ENCODE peak calls at places on chromosome 1, in five cellular contexts. One of them, this sample, is unnamed.

GRCh38 chr1:238991730-238992490 is 394.5 kb upstream of the CHRM3 start:
- DNase-seq in H1: no peak
- DNase-seq in neuronal stem cell: no peak
- DNase-seq in mesendoderm: no peak
- DNase-seq in trophoblast cell: no peak
- DNase-seq in this sample: no peak

GRCh38 chr1:19676438-19676922 is 11.8 kb downstream of the HTR6 start:
- DNase-seq in H1: peak; percentile 25
- DNase-seq in mesendoderm: peak; percentile 84
- DNase-seq in neuronal stem cell: peak; percentile 73
- DNase-seq in trophoblast cell: peak; percentile 59
- DNase-seq in this sample: peak; percentile 59

GRCh38 chr1:209895709-209896108 is 42.3 kb upstream of the SYT14 start:
- DNase-seq in trophoblast cell: peak; percentile 54
- DNase-seq in mesendoderm: peak; percentile 65
- DNase-seq in H1: no peak
- DNase-seq in neuronal stem cell: no peak
- DNase-seq in this sample: peak; percentile 86

GRCh38 chr1:112544753-112545152 is 36.0 kb downstream of the WNT2B start:
- DNase-seq in mesendoderm: no peak
- DNase-seq in trophoblast cell: no peak
- DNase-seq in H1: no peak
- DNase-seq in neuronal stem cell: no peak
- DNase-seq in this sample: peak; percentile 55

GRCh38 chr1:201436461-201436860 is 14.9 kb upstream of the TNNI1 start:
- DNase-seq in neuronal stem cell: no peak
- DNase-seq in trophoblast cell: peak; percentile 60
- DNase-seq in H1: no peak
- DNase-seq in mesendoderm: peak; percentile 90
- DNase-seq in this sample: peak; percentile 26

GRCh38 chr1:111656093-111657017 is 36.8 kb downstream of the RAP1A start:
- DNase-seq in neuronal stem cell: peak; percentile 1
- DNase-seq in trophoblast cell: peak; percentile 56
- DNase-seq in H1: no peak
- DNase-seq in mesendoderm: peak; percentile 65
- DNase-seq in this sample: peak; percentile 66

GRCh38 chr1:57024855-57025254 is 59.0 kb upstream of the C8B start:
- DNase-seq in mesendoderm: no peak
- DNase-seq in trophoblast cell: no peak
- DNase-seq in neuronal stem cell: no peak
- DNase-seq in H1: no peak
- DNase-seq in this sample: no peak

GRCh38 chr1:86207323-86207722 is 50.8 kb upstream of the COL24A1 start:
- DNase-seq in trophoblast cell: no peak
- DNase-seq in neuronal stem cell: no peak
- DNase-seq in mesendoderm: no peak
- DNase-seq in H1: no peak
- DNase-seq in this sample: peak; percentile 90

GRCh38 chr1:30505853-30506784 is 217.3 kb downstream of the MATN1 start:
- DNase-seq in neuronal stem cell: no peak
- DNase-seq in mesendoderm: no peak
- DNase-seq in trophoblast cell: no peak
- DNase-seq in H1: no peak
- DNase-seq in this sample: no peak

GRCh38 chr1:191519519-191519918 is 638.7 kb upstream of the RGS18 start:
- DNase-seq in mesendoderm: no peak
- DNase-seq in H1: no peak
- DNase-seq in trophoblast cell: no peak
- DNase-seq in neuronal stem cell: no peak
- DNase-seq in this sample: no peak

GRCh38 chr1:87291107-87291506 is 37.6 kb upstream of the LMO4 start:
- DNase-seq in trophoblast cell: peak; percentile 91
- DNase-seq in H1: no peak
- DNase-seq in neuronal stem cell: no peak
- DNase-seq in mesendoderm: no peak
- DNase-seq in this sample: peak; percentile 45

GRCh38 chr1:194014004-194014403 is 827.6 kb upstream of the B3GALT2 start:
- DNase-seq in neuronal stem cell: no peak
- DNase-seq in H1: no peak
- DNase-seq in mesendoderm: no peak
- DNase-seq in trophoblast cell: no peak
- DNase-seq in this sample: peak; percentile 8

GRCh38 chr1:235908742-235909520 is 42.2 kb upstream of the LYST start:
- DNase-seq in H1: no peak
- DNase-seq in trophoblast cell: peak; percentile 90
- DNase-seq in neuronal stem cell: no peak
- DNase-seq in mesendoderm: no peak
- DNase-seq in this sample: peak; percentile 82

GRCh38 chr1:4020411-4020810 is 120.3 kb upstream of the C1orf174 start:
- DNase-seq in mesendoderm: no peak
- DNase-seq in H1: no peak
- DNase-seq in trophoblast cell: no peak
- DNase-seq in neuronal stem cell: no peak
- DNase-seq in this sample: no peak

GRCh38 chr1:206584265-206584648 is 28.0 kb downstream of the EIF2D start:
- DNase-seq in H1: no peak
- DNase-seq in trophoblast cell: no peak
- DNase-seq in neuronal stem cell: no peak
- DNase-seq in mesendoderm: no peak
- DNase-seq in this sample: no peak

GRCh38 chr1:166470465-166470864 is 303.7 kb upstream of the FAM78B start:
- DNase-seq in neuronal stem cell: no peak
- DNase-seq in mesendoderm: no peak
- DNase-seq in trophoblast cell: no peak
- DNase-seq in H1: no peak
- DNase-seq in this sample: no peak

GRCh38 chr1:82371844-82372498 is 571.2 kb downstream of the ADGRL2 start:
- DNase-seq in trophoblast cell: no peak
- DNase-seq in mesendoderm: no peak
- DNase-seq in H1: no peak
- DNase-seq in neuronal stem cell: no peak
- DNase-seq in this sample: no peak

GRCh38 chr1:196660912-196661311 is 9.1 kb downstream of the CFH start:
- DNase-seq in trophoblast cell: peak; percentile 67
- DNase-seq in neuronal stem cell: peak; percentile 23
- DNase-seq in H1: no peak
- DNase-seq in mesendoderm: peak; percentile 25
- DNase-seq in this sample: peak; percentile 33

GRCh38 chr1:177798614-177799013 is 171.2 kb downstream of the SEC16B start:
- DNase-seq in mesendoderm: no peak
- DNase-seq in trophoblast cell: no peak
- DNase-seq in H1: no peak
- DNase-seq in neuronal stem cell: no peak
- DNase-seq in this sample: no peak

GRCh38 chr1:187443939-187444338 is 615.2 kb downstream of the PLA2G4A start:
- DNase-seq in H1: no peak
- DNase-seq in mesendoderm: no peak
- DNase-seq in trophoblast cell: no peak
- DNase-seq in neuronal stem cell: no peak
- DNase-seq in this sample: no peak

GRCh38 chr1:181354865-181355264 is 128.5 kb upstream of the CACNA1E start:
- DNase-seq in neuronal stem cell: no peak
- DNase-seq in trophoblast cell: no peak
- DNase-seq in mesendoderm: no peak
- DNase-seq in H1: no peak
- DNase-seq in this sample: no peak

GRCh38 chr1:150557813-150558212 is 8.6 kb downstream of the ADAMTSL4 start:
- DNase-seq in neuronal stem cell: no peak
- DNase-seq in H1: no peak
- DNase-seq in mesendoderm: no peak
- DNase-seq in trophoblast cell: peak; percentile 36
- DNase-seq in this sample: no peak

GRCh38 chr1:82704393-82704792 is 903.7 kb downstream of the ADGRL2 start:
- DNase-seq in neuronal stem cell: no peak
- DNase-seq in trophoblast cell: no peak
- DNase-seq in mesendoderm: no peak
- DNase-seq in H1: no peak
- DNase-seq in this sample: no peak

GRCh38 chr1:109199710-109200109 is 14.0 kb upstream of the SARS1 start:
- DNase-seq in mesendoderm: no peak
- DNase-seq in H1: no peak
- DNase-seq in trophoblast cell: no peak
- DNase-seq in neuronal stem cell: no peak
- DNase-seq in this sample: no peak

GRCh38 chr1:154534263-154534844 is 24.1 kb downstream of the UBE2Q1 start:
- DNase-seq in H1: no peak
- DNase-seq in mesendoderm: peak; percentile 83
- DNase-seq in trophoblast cell: peak; percentile 66
- DNase-seq in neuronal stem cell: no peak
- DNase-seq in this sample: peak; percentile 22

GRCh38 chr1:211476200-211476849 is 15.6 kb downstream of the RD3 start:
- DNase-seq in trophoblast cell: peak; percentile 85
- DNase-seq in mesendoderm: peak; percentile 73
- DNase-seq in neuronal stem cell: peak; percentile 43
- DNase-seq in H1: no peak
- DNase-seq in this sample: peak; percentile 63

DNA sequence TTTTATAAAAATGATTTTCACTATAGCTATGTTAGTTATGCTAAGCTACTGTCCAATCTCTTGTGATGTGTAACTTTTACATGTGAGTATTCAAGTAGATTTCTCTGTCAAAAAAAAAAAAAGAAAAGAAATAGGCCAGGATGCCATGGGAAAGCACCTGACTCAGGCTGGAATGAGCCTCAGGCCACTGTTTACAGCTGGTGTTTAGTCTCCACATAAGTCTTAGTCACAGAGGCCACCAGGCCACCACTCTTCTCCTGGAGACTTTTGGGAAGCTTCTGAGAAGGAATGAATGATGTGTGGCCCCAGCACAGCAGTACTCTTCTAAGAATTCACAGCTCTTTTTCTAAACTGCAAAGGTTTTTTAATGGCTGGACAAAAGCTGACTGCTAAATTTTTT is 48.9 kb downstream of the CHML start:
- DNase-seq in trophoblast cell: peak; percentile 99
- DNase-seq in neuronal stem cell: no peak
- DNase-seq in mesendoderm: peak; percentile 62
- DNase-seq in H1: no peak
- DNase-seq in this sample: peak; percentile 86
- H3K4me3 ChIP-seq in trophoblast cell: no peak overlapping the region
- H3K4me3 ChIP-seq in neuronal stem cell: no peak overlapping the region
- H3K4me3 ChIP-seq in mesendoderm: no peak overlapping the region
- H3K4me3 ChIP-seq in H1: no peak overlapping the region
- H3K4me3 ChIP-seq in this sample: no peak overlapping the region

GRCh38 chr1:156767879-156768608 is 709 bp downstream of the PRCC start:
- DNase-seq in neuronal stem cell: peak; percentile 49
- DNase-seq in H1: no peak
- DNase-seq in trophoblast cell: peak; percentile 12
- DNase-seq in mesendoderm: peak; percentile 58
- DNase-seq in this sample: no peak
- H2BK120ac ChIP-seq in neuronal stem cell: no peak overlapping the region
- H2BK120ac ChIP-seq in H1: no peak overlapping the region
- H2BK120ac ChIP-seq in trophoblast cell: peak overlapping the region; percentile 74
- H2BK120ac ChIP-seq in mesendoderm: peak overlapping the region; percentile 73
- H2BK120ac ChIP-seq in this sample: no peak overlapping the region

GRCh38 chr1:26719205-26719604 is 23.4 kb downstream of the ARID1A start:
- DNase-seq in H1: no peak
- DNase-seq in mesendoderm: no peak
- DNase-seq in trophoblast cell: no peak
- DNase-seq in neuronal stem cell: no peak
- DNase-seq in this sample: no peak

GRCh38 chr1:26721669-26722355 is 26.0 kb downstream of the ARID1A start:
- DNase-seq in mesendoderm: no peak
- DNase-seq in neuronal stem cell: no peak
- DNase-seq in trophoblast cell: no peak
- DNase-seq in H1: no peak
- DNase-seq in this sample: no peak

GRCh38 chr1:26711777-26712176 is 16.0 kb downstream of the ARID1A start:
- DNase-seq in H1: no peak
- DNase-seq in mesendoderm: no peak
- DNase-seq in neuronal stem cell: no peak
- DNase-seq in trophoblast cell: no peak
- DNase-seq in this sample: no peak

GRCh38 chr1:26717066-26717465 is 21.3 kb downstream of the ARID1A start:
- DNase-seq in mesendoderm: no peak
- DNase-seq in neuronal stem cell: no peak
- DNase-seq in trophoblast cell: no peak
- DNase-seq in H1: no peak
- DNase-seq in this sample: no peak
- H3K4me3 ChIP-seq in mesendoderm: no peak overlapping the region
- H3K4me3 ChIP-seq in neuronal stem cell: no peak overlapping the region
- H3K4me3 ChIP-seq in trophoblast cell: no peak overlapping the region
- H3K4me3 ChIP-seq in H1: no peak overlapping the region
- H3K4me3 ChIP-seq in this sample: no peak overlapping the region

GRCh38 chr1:31712041-31712440 is 8.2 kb upstream of the COL16A1 start:
- DNase-seq in neuronal stem cell: no peak
- DNase-seq in H1: no peak
- DNase-seq in trophoblast cell: no peak
- DNase-seq in mesendoderm: no peak
- DNase-seq in this sample: peak; percentile 83

GRCh38 chr1:31715873-31716220 is 12.0 kb upstream of the COL16A1 start:
- DNase-seq in mesendoderm: peak; percentile 25
- DNase-seq in H1: no peak
- DNase-seq in neuronal stem cell: no peak
- DNase-seq in trophoblast cell: peak; percentile 14
- DNase-seq in this sample: no peak

GRCh38 chr1:31715097-31715872 is 11.5 kb upstream of the COL16A1 start:
- DNase-seq in trophoblast cell: peak; percentile 86
- DNase-seq in H1: peak; percentile 94
- DNase-seq in mesendoderm: peak; percentile 99
- DNase-seq in neuronal stem cell: peak; percentile 82
- DNase-seq in this sample: peak; percentile 81

GRCh38 chr1:31712625-31713024 is 8.8 kb upstream of the COL16A1 start:
- DNase-seq in neuronal stem cell: no peak
- DNase-seq in H1: no peak
- DNase-seq in mesendoderm: peak; percentile 84
- DNase-seq in trophoblast cell: peak; percentile 65
- DNase-seq in this sample: peak; percentile 86

DNA sequence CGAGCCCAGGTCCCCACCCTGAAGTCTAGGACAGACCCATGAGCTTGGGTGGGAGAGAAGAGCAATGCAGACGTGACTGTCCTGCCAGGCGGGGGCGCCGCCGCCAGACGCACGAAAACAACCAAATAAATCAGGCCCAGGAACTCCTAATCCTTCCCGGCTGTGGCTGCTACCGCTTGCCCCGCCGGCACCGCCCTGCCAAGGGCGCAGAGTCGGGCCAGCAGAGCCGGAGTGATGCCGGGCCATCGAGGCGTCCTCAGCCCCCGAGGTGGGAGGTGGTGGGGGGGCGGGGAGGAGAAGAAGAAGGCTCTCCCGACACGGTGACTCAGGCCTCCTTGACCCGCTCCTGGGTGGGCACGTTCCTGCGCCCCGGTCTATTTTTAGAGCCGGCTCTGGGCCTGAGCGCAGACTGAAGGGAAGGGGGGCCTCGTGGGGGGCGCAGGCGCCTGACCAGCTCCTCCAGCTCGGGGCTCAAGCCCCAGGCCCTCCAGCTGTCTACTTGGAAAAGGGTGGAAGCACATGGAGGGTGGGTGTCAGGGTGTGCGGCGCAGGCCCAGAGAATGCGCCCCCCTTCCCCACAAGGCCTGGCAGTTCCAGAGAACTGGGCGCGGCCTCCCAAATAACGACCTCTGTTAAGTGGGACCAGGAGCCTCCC is 10.8 kb upstream of the COL16A1 start:
- DNase-seq in neuronal stem cell: peak; percentile 61
- DNase-seq in H1: no peak
- DNase-seq in trophoblast cell: peak; percentile 67
- DNase-seq in mesendoderm: peak; percentile 93
- DNase-seq in this sample: peak; percentile 49
- H2BK120ac ChIP-seq in neuronal stem cell: no peak overlapping the region
- H2BK120ac ChIP-seq in H1: no peak overlapping the region
- H2BK120ac ChIP-seq in trophoblast cell: peak overlapping the region; percentile 28
- H2BK120ac ChIP-seq in mesendoderm: no peak overlapping the region
- H2BK120ac ChIP-seq in this sample: peak overlapping the region; percentile 89

GRCh38 chr1:16155537-16156410 is at the start of gene EPHA2:
- DNase-seq in mesendoderm: peak; percentile 98
- DNase-seq in neuronal stem cell: peak; percentile 94
- DNase-seq in H1: peak; percentile 75
- DNase-seq in trophoblast cell: peak; percentile 65
- DNase-seq in this sample: peak; percentile 86
- H3K4me3 ChIP-seq in mesendoderm: peak within 1 kb of the TSS; percentile 93
- H3K4me3 ChIP-seq in neuronal stem cell: peak within 1 kb of the TSS; percentile 97
- H3K4me3 ChIP-seq in H1: peak within 1 kb of the TSS; percentile 83
- H3K4me3 ChIP-seq in trophoblast cell: peak within 1 kb of the TSS; percentile 85
- H3K4me3 ChIP-seq in this sample: peak within 1 kb of the TSS; percentile 83